ENCODE peak calls at places on chromosome 10, in six cellular contexts. I, U, S, T, E and V are unnamed samples.

GRCh38 chr10:10626734-10627133 is 390.9 kb upstream of the CELF2 start:
- DNase-seq in S (no peak), T (no peak), E (no peak), I (no peak), U (no peak), V (no peak)

GRCh38 chr10:34124522-34125035 is 690.5 kb downstream of the PARD3 start:
- DNase-seq in U (no peak), T (no peak), E (no peak), I (no peak), S (peak), V (no peak)

GRCh38 chr10:95819620-95820329 is 63.8 kb downstream of the ENTPD1 start:
- DNase-seq in S (no peak), E (no peak), U (no peak), T (no peak), I (no peak), V (no peak)

GRCh38 chr10:28202941-28203352 is 99.9 kb downstream of the MPP7 start:
- DNase-seq in T (peak), E (no peak), I (no peak), U (no peak), S (no peak), V (no peak)

GRCh38 chr10:17214991-17215781 is 12.9 kb upstream of the VIM start:
- DNase-seq in T (no peak), S (peak), U (no peak), E (no peak), I (no peak), V (no peak)

GRCh38 chr10:25047088-25047487 is 30.7 kb downstream of the THNSL1 start:
- DNase-seq in I (no peak), E (no peak), U (no peak), T (no peak), S (no peak), V (no peak)

GRCh38 chr10:13823046-13823711 is 236.4 kb downstream of the PRPF18 start:
- DNase-seq in U (no peak), T (no peak), S (no peak), I (no peak), E (no peak), V (no peak)

GRCh38 chr10:550665-551460 is 138.6 kb downstream of the DIP2C start:
- DNase-seq in U (no peak), E (no peak), I (no peak), S (no peak), T (no peak), V (no peak)

GRCh38 chr10:66799474-66799873 is 126.4 kb upstream of the LRRTM3 start:
- DNase-seq in I (no peak), T (no peak), S (no peak), E (no peak), U (no peak), V (no peak)

GRCh38 chr10:119713744-119714483 is 11.9 kb upstream of the INPP5F start:
- DNase-seq in U (no peak), I (no peak), S (no peak), T (no peak), E (peak), V (no peak)

GRCh38 chr10:6202098-6202683 is 541 bp upstream of the PFKFB3 start:
- DNase-seq in U (no peak), I (peak), E (no peak), T (no peak), S (no peak), V (no peak)

GRCh38 chr10:38054361-38054797 is 39.8 kb upstream of the ZNF37A start:
- DNase-seq in E (no peak), U (no peak), T (no peak), S (peak), I (no peak), V (no peak)

GRCh38 chr10:5645375-5645774 is 21.0 kb downstream of the ASB13 start:
- DNase-seq in U (peak), T (peak), E (no peak), I (no peak), S (no peak), V (no peak)

GRCh38 chr10:76576276-76576962 is 1061.2 kb downstream of the KCNMA1 start:
- DNase-seq in E (no peak), U (no peak), I (no peak), T (no peak), S (peak), V (no peak)

GRCh38 chr10:60137292-60137992 is 231.1 kb upstream of the CCDC6 start:
- DNase-seq in E (no peak), T (no peak), S (no peak), U (no peak), I (no peak), V (no peak)

GRCh38 chr10:69934768-69935167 is 117.9 kb upstream of the MACROH2A2 start:
- DNase-seq in U (no peak), S (no peak), T (no peak), E (no peak), I (no peak), V (no peak)

GRCh38 chr10:69938541-69938991 is 114.1 kb upstream of the MACROH2A2 start:
- DNase-seq in U (no peak), S (no peak), T (no peak), I (no peak), E (no peak), V (no peak)

GRCh38 chr10:69939033-69939432 is 113.6 kb upstream of the MACROH2A2 start:
- DNase-seq in E (no peak), I (no peak), T (no peak), U (no peak), S (no peak), V (no peak)

GRCh38 chr10:69939481-69939880 is 113.2 kb upstream of the MACROH2A2 start:
- DNase-seq in E (no peak), I (no peak), T (no peak), S (no peak), U (no peak), V (no peak)

DNA sequence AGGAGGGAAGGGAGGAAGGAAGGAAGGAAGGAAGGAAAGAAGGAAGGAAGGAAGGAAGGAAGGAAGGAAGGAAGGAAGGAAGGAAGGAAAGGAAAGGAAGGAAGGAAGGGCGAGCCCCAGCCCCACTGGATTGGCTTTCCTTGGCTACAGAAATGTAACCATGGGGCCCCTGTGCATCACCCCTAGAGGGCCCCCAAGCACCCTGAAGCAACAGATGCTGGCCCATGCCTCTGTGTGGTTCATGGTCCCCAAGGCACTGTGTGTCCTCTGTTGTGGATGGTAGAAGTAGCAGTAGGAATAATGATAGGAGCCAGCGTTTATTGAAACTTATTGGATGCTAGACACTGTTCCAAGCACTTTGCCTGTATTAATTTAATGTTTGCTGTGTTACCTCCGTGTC is 116.6 kb upstream of the MACROH2A2 start:
- DNase-seq in I (no peak), S (no peak), T (no peak), E (peak), U (no peak), V (no peak)
- TF ChIP-seq CTCF in I (no peak), S (peak), T (no peak), E (peak), U (no peak), V (no peak)

GRCh38 chr10:44809652-44810051 is 101.5 kb upstream of the TMEM72 start:
- DNase-seq in I (no peak), S (peak), E (no peak), U (no peak), T (no peak), V (no peak)
- TF ChIP-seq CTCF in I (no peak), S (peak), E (no peak), U (no peak), T (no peak), V (no peak)

GRCh38 chr10:132538790-132539421 is 1.3 kb downstream of the INPP5A start:
- DNase-seq in T (no peak), S (no peak), U (no peak), I (no peak), E (no peak), V (no peak)

GRCh38 chr10:132538031-132538789 is 623 bp downstream of the INPP5A start:
- DNase-seq in S (no peak), U (peak), I (no peak), T (no peak), E (no peak), V (no peak)

GRCh38 chr10:132537713-132538020 is at the start of gene INPP5A:
- DNase-seq in T (no peak), S (no peak), I (no peak), E (no peak), U (no peak), V (no peak)

GRCh38 chr10:132536241-132536963 is 1.2 kb upstream of the INPP5A start:
- DNase-seq in E (no peak), U (peak), S (no peak), I (no peak), T (no peak), V (no peak)

GRCh38 chr10:132536964-132537712 is 449 bp upstream of the INPP5A start:
- DNase-seq in U (peak), T (peak), I (peak), S (peak), E (peak), V (peak)
- TF ChIP-seq CTCF in U (no peak), T (no peak), I (peak), S (peak), E (peak), V (peak)

DNA sequence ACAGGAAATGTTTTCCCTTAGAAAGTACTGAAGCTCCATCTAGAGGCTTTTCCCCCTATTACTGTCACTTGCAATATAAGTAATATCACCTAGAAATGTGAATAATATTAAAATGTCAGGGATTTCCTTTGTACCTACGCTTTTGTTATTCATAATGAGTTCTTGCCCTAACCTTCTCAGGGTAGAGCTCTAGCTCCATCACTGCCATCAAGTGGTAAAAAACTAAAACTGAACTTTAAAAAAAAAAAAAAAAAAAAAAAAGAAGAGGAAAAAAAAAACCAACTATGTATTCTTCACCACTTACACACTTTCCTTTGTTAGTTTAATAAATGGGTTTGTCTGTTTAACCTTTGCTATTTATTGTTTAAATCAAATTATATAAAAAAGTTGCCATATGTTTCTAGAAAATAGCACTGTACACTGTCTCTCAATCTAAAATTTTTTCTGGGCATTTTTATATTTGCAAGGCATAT is 49.9 kb downstream of the DNAJC1 start:
- DNase-seq in I (no peak), S (peak), U (no peak), E (no peak), T (no peak), V (no peak)
- TF ChIP-seq CTCF in I (peak), S (peak), U (no peak), E (no peak), T (peak), V (peak)